ENCODE peak calls at places on chromosome 3, in five cellular contexts. M is dorsolateral prefrontal cortex, O is MM.1S, A is K562, B is esophagus squamous epithelium. T is an unnamed sample.

GRCh38 chr3:184336484-184337230 is 743 bp upstream of the FAM131A start:
- DNase-seq in O (no peak), A (no peak), B (no peak), M (no peak), T (peak; percentile 83)

GRCh38 chr3:147356909-147357733 is 49.2 kb downstream of the ZIC4 start:
- DNase-seq in A (no peak), O (no peak), M (no peak), B (no peak), T (peak; percentile 3)

GRCh38 chr3:117150628-117151027 is 441.0 kb downstream of the TUSC7 start:
- DNase-seq in A (no peak), O (no peak), M (no peak), B (no peak), T (no peak)

GRCh38 chr3:106913111-106913698 is 464.0 kb upstream of the CCDC54 start:
- DNase-seq in M (no peak), O (no peak), A (no peak), B (no peak), T (peak; percentile 6)

GRCh38 chr3:69384379-69384778 is 1.5 kb downstream of the FRMD4B start:
- DNase-seq in O (no peak), B (no peak), M (no peak), A (no peak), T (no peak)

GRCh38 chr3:124235446-124235845 is 243.5 kb upstream of the ROPN1 start:
- DNase-seq in M (no peak), B (no peak), A (no peak), O (no peak), T (no peak)

GRCh38 chr3:73523661-73524060 is 101.1 kb downstream of the PDZRN3 start:
- DNase-seq in B (no peak), O (no peak), M (no peak), A (no peak), T (no peak)

GRCh38 chr3:20692675-20693074 is 506.7 kb upstream of the SGO1 start:
- DNase-seq in B (no peak), A (no peak), M (no peak), O (no peak), T (no peak)

GRCh38 chr3:76206351-76206750 is 421.0 kb upstream of the ZNF717 start:
- DNase-seq in B (no peak), M (no peak), A (no peak), O (no peak), T (no peak)

GRCh38 chr3:131303848-131304247 is 77.7 kb upstream of the NUDT16 start:
- DNase-seq in B (no peak), O (no peak), M (no peak), A (no peak), T (peak; percentile 33)

GRCh38 chr3:98695816-98696215 is 67.3 kb upstream of the ST3GAL6 start:
- DNase-seq in A (no peak), M (no peak), O (no peak), B (no peak), T (no peak)

GRCh38 chr3:79937567-79937966 is 169.8 kb upstream of the ROBO1 start:
- DNase-seq in A (no peak), O (no peak), M (no peak), B (no peak), T (no peak)

GRCh38 chr3:99627062-99627826 is 11.2 kb upstream of the COL8A1 start:
- DNase-seq in M (no peak), O (peak; percentile 38), A (no peak), B (no peak), T (peak; percentile 50)

GRCh38 chr3:158495503-158495902 is 75.5 kb upstream of the MLF1 start:
- DNase-seq in A (no peak), M (no peak), B (no peak), O (no peak), T (no peak)

GRCh38 chr3:13323822-13324221 is 96.3 kb downstream of the NUP210 start:
- DNase-seq in A (no peak), M (no peak), O (no peak), B (no peak), T (no peak)

GRCh38 chr3:68931406-68932149 is 769 bp downstream of the TAFA4 start:
- DNase-seq in A (no peak), M (no peak), O (no peak), B (no peak), T (no peak)

GRCh38 chr3:132135628-132136333 is 101.0 kb upstream of the CPNE4 start:
- DNase-seq in A (no peak), B (no peak), O (peak; percentile 18), M (no peak), T (peak; percentile 98)

GRCh38 chr3:78101363-78101762 is 1061.5 kb downstream of the ROBO2 start:
- DNase-seq in O (no peak), B (no peak), A (no peak), M (no peak), T (peak; percentile 47)

GRCh38 chr3:111943533-111943932 is 35.3 kb upstream of the ABHD10 start:
- DNase-seq in O (no peak), B (no peak), M (no peak), A (no peak), T (peak; percentile 42)

GRCh38 chr3:94524102-94524922 is 461.5 kb downstream of the NSUN3 start:
- DNase-seq in M (no peak), O (no peak), A (no peak), B (no peak), T (no peak)

GRCh38 chr3:165835431-165835830 is 1.8 kb downstream of the BCHE start:
- DNase-seq in M (no peak), B (no peak), O (no peak), A (no peak), T (no peak)
- H3K4me3 ChIP-seq in M (peak overlapping the region; percentile 1), B (peak overlapping the region; percentile 0), O (no peak overlapping the region), A (no peak overlapping the region), T (no peak overlapping the region)

DNA sequence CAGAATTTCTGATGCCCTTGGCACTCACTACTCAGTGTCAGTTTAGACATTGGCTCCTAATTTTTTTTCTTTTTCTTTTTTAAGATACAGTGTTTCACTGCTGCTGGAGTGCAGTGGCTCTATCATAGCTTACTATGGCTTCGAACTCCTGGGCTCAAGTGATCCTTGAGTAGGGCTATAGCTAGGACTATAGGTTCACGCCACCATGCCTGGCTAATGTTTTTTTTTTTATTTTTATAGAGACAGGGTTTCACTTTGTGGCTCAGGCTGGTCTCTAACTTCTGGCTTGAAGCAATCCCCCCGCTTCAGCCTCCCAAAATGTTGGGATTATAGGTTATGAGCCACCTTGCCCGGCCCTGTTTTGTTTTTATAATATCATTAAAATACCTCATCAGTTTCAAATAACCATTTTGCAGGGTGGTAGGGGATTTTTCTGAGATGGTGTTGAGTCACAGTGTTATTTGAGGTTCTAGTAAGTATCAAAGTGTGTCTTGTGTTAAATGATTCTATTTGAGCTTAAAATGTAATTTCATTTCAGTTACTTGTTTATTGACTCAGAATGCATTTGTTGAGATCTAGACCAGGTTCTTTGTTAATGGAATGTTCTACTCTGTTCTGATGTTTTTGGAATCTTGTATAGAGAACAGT is 7.0 kb downstream of the FNDC3B start:
- DNase-seq in B (no peak), M (no peak), A (no peak), O (no peak), T (no peak)
- TF ChIP-seq CTCF in B (no peak), M (no peak), A (no peak), O (no peak), T (no peak)

GRCh38 chr3:23316924-23317323 is 113.8 kb downstream of the UBE2E2 start:
- DNase-seq in M (no peak), O (no peak), A (no peak), B (no peak), T (no peak)
- H3K4me3 ChIP-seq in M (no peak overlapping the region), O (no peak overlapping the region), A (no peak overlapping the region), B (no peak overlapping the region), T (no peak overlapping the region)

GRCh38 chr3:151774235-151774634 is 39.7 kb upstream of the AADAC start:
- DNase-seq in B (no peak), A (no peak), O (no peak), M (no peak), T (no peak)

GRCh38 chr3:151775314-151776258 is 38.3 kb upstream of the AADAC start:
- DNase-seq in B (no peak), O (no peak), A (no peak), M (no peak), T (no peak)

GRCh38 chr3:151777880-151778279 is 36.0 kb upstream of the AADAC start:
- DNase-seq in O (no peak), B (no peak), A (no peak), M (no peak), T (no peak)

GRCh38 chr3:151774910-151775309 is 39.0 kb upstream of the AADAC start:
- DNase-seq in M (no peak), A (no peak), O (no peak), B (no peak), T (no peak)

GRCh38 chr3:151776259-151776740 is 37.6 kb upstream of the AADAC start:
- DNase-seq in M (no peak), A (no peak), O (no peak), B (no peak), T (no peak)
- TF ChIP-seq CTCF in M (no peak), A (no peak), O (no peak), B (no peak), T (no peak)

GRCh38 chr3:160671231-160671630 is 5.7 kb upstream of the ARL14 start:
- DNase-seq in B (no peak), A (no peak), M (no peak), O (peak; percentile 88), T (no peak)
- H3K4me3 ChIP-seq in B (no peak overlapping the region), A (no peak overlapping the region), M (no peak overlapping the region), O (peak overlapping the region; percentile 41), T (no peak overlapping the region)